ENCODE peak calls at places on chromosomes 6 and 20, in eight cellular contexts. One of them, this sample, is unnamed.

GRCh38 chr6:79030511-79030910 is 47.5 kb downstream of the PHIP start:
- ATAC-seq in Panc1: no peak
- ATAC-seq in activated CD8-positive, alpha-beta T cell treated with anti-CD3 and anti-CD28 coated beads for 36 hours: no peak
- ATAC-seq in aorta: no peak
- ATAC-seq in stimulated activated naive B cell treated with anti-CD40 and anti-IgM and Interleukin-4, amounts not matched to agents 10 μg/mL and 1 μg/mL and 100 μg/mL, for 72 hours: no peak
- ATAC-seq in stimulated activated effector memory CD8-positive, alpha-beta T cell treated with anti-CD3 and anti-CD28 coated beads, Interleukin-12 subunit alpha, Interleukin-12 subunit beta, amount 100 ng/mL, for 72 hours: no peak
- ATAC-seq in sciatic nerve: no peak
- ATAC-seq in pancreas: no peak
- ATAC-seq in this sample: no peak

GRCh38 chr6:3568396-3569082 is 111.7 kb upstream of the SLC22A23 start:
- ATAC-seq in Panc1: no peak
- ATAC-seq in activated CD8-positive, alpha-beta T cell treated with anti-CD3 and anti-CD28 coated beads for 36 hours: no peak
- ATAC-seq in aorta: no peak
- ATAC-seq in stimulated activated naive B cell treated with anti-CD40 and anti-IgM and Interleukin-4, amounts not matched to agents 10 μg/mL and 1 μg/mL and 100 μg/mL, for 72 hours: no peak
- ATAC-seq in stimulated activated effector memory CD8-positive, alpha-beta T cell treated with anti-CD3 and anti-CD28 coated beads, Interleukin-12 subunit alpha, Interleukin-12 subunit beta, amount 100 ng/mL, for 72 hours: no peak
- ATAC-seq in sciatic nerve: no peak
- ATAC-seq in pancreas: no peak
- ATAC-seq in this sample: no peak

GRCh38 chr20:46088409-46089075 is 1.2 kb downstream of the NCOA5 start:
- ATAC-seq in Panc1: no peak
- ATAC-seq in activated CD8-positive, alpha-beta T cell treated with anti-CD3 and anti-CD28 coated beads for 36 hours: no peak
- ATAC-seq in aorta: no peak
- ATAC-seq in stimulated activated naive B cell treated with anti-CD40 and anti-IgM and Interleukin-4, amounts not matched to agents 10 μg/mL and 1 μg/mL and 100 μg/mL, for 72 hours: no peak
- ATAC-seq in stimulated activated effector memory CD8-positive, alpha-beta T cell treated with anti-CD3 and anti-CD28 coated beads, Interleukin-12 subunit alpha, Interleukin-12 subunit beta, amount 100 ng/mL, for 72 hours: no peak
- ATAC-seq in sciatic nerve: no peak
- ATAC-seq in pancreas: no peak
- ATAC-seq in this sample: no peak

GRCh38 chr20:48823960-48824497 is 3.8 kb downstream of the PREX1 start:
- ATAC-seq in Panc1: no peak
- ATAC-seq in activated CD8-positive, alpha-beta T cell treated with anti-CD3 and anti-CD28 coated beads for 36 hours: peak
- ATAC-seq in aorta: no peak
- ATAC-seq in stimulated activated naive B cell treated with anti-CD40 and anti-IgM and Interleukin-4, amounts not matched to agents 10 μg/mL and 1 μg/mL and 100 μg/mL, for 72 hours: peak
- ATAC-seq in stimulated activated effector memory CD8-positive, alpha-beta T cell treated with anti-CD3 and anti-CD28 coated beads, Interleukin-12 subunit alpha, Interleukin-12 subunit beta, amount 100 ng/mL, for 72 hours: peak
- ATAC-seq in sciatic nerve: peak
- ATAC-seq in pancreas: no peak
- ATAC-seq in this sample: peak

GRCh38 chr6:4322846-4323309 is 187.5 kb upstream of the ECI2 start:
- ATAC-seq in Panc1: no peak
- ATAC-seq in activated CD8-positive, alpha-beta T cell treated with anti-CD3 and anti-CD28 coated beads for 36 hours: no peak
- ATAC-seq in aorta: peak
- ATAC-seq in stimulated activated naive B cell treated with anti-CD40 and anti-IgM and Interleukin-4, amounts not matched to agents 10 μg/mL and 1 μg/mL and 100 μg/mL, for 72 hours: no peak
- ATAC-seq in stimulated activated effector memory CD8-positive, alpha-beta T cell treated with anti-CD3 and anti-CD28 coated beads, Interleukin-12 subunit alpha, Interleukin-12 subunit beta, amount 100 ng/mL, for 72 hours: no peak
- ATAC-seq in sciatic nerve: peak
- ATAC-seq in pancreas: no peak
- ATAC-seq in this sample: no peak

GRCh38 chr6:52365317-52365716 is 3.4 kb downstream of the PAQR8 start:
- ATAC-seq in Panc1: no peak
- ATAC-seq in activated CD8-positive, alpha-beta T cell treated with anti-CD3 and anti-CD28 coated beads for 36 hours: no peak
- ATAC-seq in aorta: no peak
- ATAC-seq in stimulated activated naive B cell treated with anti-CD40 and anti-IgM and Interleukin-4, amounts not matched to agents 10 μg/mL and 1 μg/mL and 100 μg/mL, for 72 hours: no peak
- ATAC-seq in stimulated activated effector memory CD8-positive, alpha-beta T cell treated with anti-CD3 and anti-CD28 coated beads, Interleukin-12 subunit alpha, Interleukin-12 subunit beta, amount 100 ng/mL, for 72 hours: no peak
- ATAC-seq in sciatic nerve: no peak
- ATAC-seq in pancreas: no peak
- ATAC-seq in this sample: no peak

GRCh38 chr6:27631614-27631925 is 158.7 kb upstream of the ZNF184 start:
- ATAC-seq in Panc1: peak
- ATAC-seq in activated CD8-positive, alpha-beta T cell treated with anti-CD3 and anti-CD28 coated beads for 36 hours: peak
- ATAC-seq in aorta: no peak
- ATAC-seq in stimulated activated naive B cell treated with anti-CD40 and anti-IgM and Interleukin-4, amounts not matched to agents 10 μg/mL and 1 μg/mL and 100 μg/mL, for 72 hours: no peak
- ATAC-seq in stimulated activated effector memory CD8-positive, alpha-beta T cell treated with anti-CD3 and anti-CD28 coated beads, Interleukin-12 subunit alpha, Interleukin-12 subunit beta, amount 100 ng/mL, for 72 hours: no peak
- ATAC-seq in sciatic nerve: no peak
- ATAC-seq in pancreas: no peak
- ATAC-seq in this sample: no peak

GRCh38 chr6:56087421-56087820 is 160.0 kb downstream of the COL21A1 start:
- ATAC-seq in Panc1: no peak
- ATAC-seq in activated CD8-positive, alpha-beta T cell treated with anti-CD3 and anti-CD28 coated beads for 36 hours: no peak
- ATAC-seq in aorta: peak
- ATAC-seq in stimulated activated naive B cell treated with anti-CD40 and anti-IgM and Interleukin-4, amounts not matched to agents 10 μg/mL and 1 μg/mL and 100 μg/mL, for 72 hours: no peak
- ATAC-seq in stimulated activated effector memory CD8-positive, alpha-beta T cell treated with anti-CD3 and anti-CD28 coated beads, Interleukin-12 subunit alpha, Interleukin-12 subunit beta, amount 100 ng/mL, for 72 hours: no peak
- ATAC-seq in sciatic nerve: no peak
- ATAC-seq in pancreas: no peak
- ATAC-seq in this sample: no peak

GRCh38 chr20:19026121-19026878 is 186.1 kb upstream of the SLC24A3 start:
- ATAC-seq in Panc1: no peak
- ATAC-seq in activated CD8-positive, alpha-beta T cell treated with anti-CD3 and anti-CD28 coated beads for 36 hours: no peak
- ATAC-seq in aorta: peak
- ATAC-seq in stimulated activated naive B cell treated with anti-CD40 and anti-IgM and Interleukin-4, amounts not matched to agents 10 μg/mL and 1 μg/mL and 100 μg/mL, for 72 hours: peak
- ATAC-seq in stimulated activated effector memory CD8-positive, alpha-beta T cell treated with anti-CD3 and anti-CD28 coated beads, Interleukin-12 subunit alpha, Interleukin-12 subunit beta, amount 100 ng/mL, for 72 hours: peak
- ATAC-seq in sciatic nerve: peak
- ATAC-seq in pancreas: no peak
- ATAC-seq in this sample: no peak

GRCh38 chr6:39885691-39886090 is 48.6 kb downstream of the MOCS1 start:
- ATAC-seq in Panc1: no peak
- ATAC-seq in activated CD8-positive, alpha-beta T cell treated with anti-CD3 and anti-CD28 coated beads for 36 hours: no peak
- ATAC-seq in aorta: no peak
- ATAC-seq in stimulated activated naive B cell treated with anti-CD40 and anti-IgM and Interleukin-4, amounts not matched to agents 10 μg/mL and 1 μg/mL and 100 μg/mL, for 72 hours: no peak
- ATAC-seq in stimulated activated effector memory CD8-positive, alpha-beta T cell treated with anti-CD3 and anti-CD28 coated beads, Interleukin-12 subunit alpha, Interleukin-12 subunit beta, amount 100 ng/mL, for 72 hours: no peak
- ATAC-seq in sciatic nerve: no peak
- ATAC-seq in pancreas: no peak
- ATAC-seq in this sample: no peak

This sample was measured in activated T-helper 17 cell treated with anti-CD3 and anti-CD28 coated beads, Interleukin-2, amount 50 U/mL, for 72 hours.